ENCODE peak calls at places on chromosomes 6 and 20, in six cellular contexts. H is A549, V is transverse colon, D is sigmoid colon, J is ovary, E is tibial nerve. C is an unnamed sample.

GRCh38 chr6:53103993-53104675 is 38.9 kb downstream of the FBXO9 start:
- DNase-seq in H (no peak), V (no peak), D (no peak), J (no peak), E (no peak), C (no peak)

GRCh38 chr6:112785408-112785807 is 438.3 kb downstream of the RFPL4B start:
- DNase-seq in H (no peak), V (no peak), D (no peak), J (no peak), E (no peak), C (no peak)

GRCh38 chr20:53077373-53078205 is 105.4 kb downstream of the TSHZ2 start:
- DNase-seq in H (no peak), V (no peak), D (no peak), J (no peak), E (peak; percentile 38), C (no peak)

GRCh38 chr6:24554474-24554873 is 59.7 kb downstream of the ALDH5A1 start:
- DNase-seq in H (no peak), V (no peak), D (no peak), J (no peak), E (no peak), C (no peak)

GRCh38 chr6:39466664-39467063 is 144.2 kb upstream of the KCNK16 start:
- DNase-seq in H (no peak), V (peak; percentile 67), D (no peak), J (no peak), E (no peak), C (no peak)

GRCh38 chr6:38443341-38443740 is 196.4 kb downstream of the BTBD9 start:
- DNase-seq in H (no peak), V (no peak), D (no peak), J (no peak), E (no peak), C (no peak)

GRCh38 chr20:37379967-37380828 is 34.3 kb downstream of the SRC start:
- DNase-seq in H (peak; percentile 44), V (no peak), D (peak; percentile 43), J (peak; percentile 43), E (no peak), C (no peak)

GRCh38 chr6:47924001-47924400 is 142.2 kb downstream of the OPN5 start:
- DNase-seq in H (no peak), V (no peak), D (no peak), J (no peak), E (no peak), C (no peak)

GRCh38 chr6:118277631-118278030 is 270.5 kb upstream of the PLN start:
- DNase-seq in H (no peak), V (no peak), D (no peak), J (no peak), E (no peak), C (no peak)

GRCh38 chr6:146543211-146543939 is at the start of gene RAB32:
- DNase-seq in H (peak; percentile 50), V (peak; percentile 93), D (peak; percentile 96), J (peak; percentile 94), E (peak; percentile 80), C (peak; percentile 93)

GRCh38 chr6:111632468-111633247 is 27.0 kb upstream of the TRAF3IP2 start:
- DNase-seq in H (no peak), V (no peak), D (no peak), J (no peak), E (no peak), C (no peak)

GRCh38 chr6:123415844-123416468 is 220.8 kb downstream of the TRDN start:
- DNase-seq in H (peak; percentile 0), V (peak; percentile 13), D (no peak), J (no peak), E (peak; percentile 82), C (no peak)

GRCh38 chr20:24705486-24705885 is 236.1 kb downstream of the SYNDIG1 start:
- DNase-seq in H (no peak), V (no peak), D (no peak), J (no peak), E (no peak), C (no peak)

GRCh38 chr6:39426057-39426592 is 103.6 kb upstream of the KCNK16 start:
- DNase-seq in H (peak; percentile 8), V (no peak), D (no peak), J (no peak), E (no peak), C (no peak)

GRCh38 chr6:40629463-40629862 is 42.3 kb upstream of the LRFN2 start:
- DNase-seq in H (no peak), V (no peak), D (no peak), J (no peak), E (no peak), C (no peak)

GRCh38 chr20:61311656-61312387 is 59.8 kb downstream of the CDH4 start:
- DNase-seq in H (no peak), V (no peak), D (no peak), J (no peak), E (no peak), C (no peak)

GRCh38 chr20:9214676-9215075 is 145.8 kb downstream of the PLCB4 start:
- DNase-seq in H (no peak), V (no peak), D (no peak), J (no peak), E (no peak), C (no peak)

GRCh38 chr6:134470090-134470975 is 152.4 kb upstream of the SGK1 start:
- DNase-seq in H (no peak), V (no peak), D (no peak), J (no peak), E (no peak), C (no peak)

GRCh38 chr6:134466751-134467525 is 149.0 kb upstream of the SGK1 start:
- DNase-seq in H (peak; percentile 18), V (no peak), D (no peak), J (no peak), E (no peak), C (no peak)

GRCh38 chr6:134458857-134459657 is 141.1 kb upstream of the SGK1 start:
- DNase-seq in H (no peak), V (no peak), D (no peak), J (no peak), E (no peak), C (no peak)

GRCh38 chr6:134468633-134469032 is 150.7 kb upstream of the SGK1 start:
- DNase-seq in H (no peak), V (no peak), D (no peak), J (no peak), E (no peak), C (no peak)

GRCh38 chr6:134464690-134465411 is 146.9 kb upstream of the SGK1 start:
- DNase-seq in H (peak; percentile 15), V (no peak), D (no peak), J (no peak), E (no peak), C (no peak)
- TF ChIP-seq EP300 in H (no peak), V (no peak), D (no peak), J (no peak), E (no peak), C (no peak)

DNA sequence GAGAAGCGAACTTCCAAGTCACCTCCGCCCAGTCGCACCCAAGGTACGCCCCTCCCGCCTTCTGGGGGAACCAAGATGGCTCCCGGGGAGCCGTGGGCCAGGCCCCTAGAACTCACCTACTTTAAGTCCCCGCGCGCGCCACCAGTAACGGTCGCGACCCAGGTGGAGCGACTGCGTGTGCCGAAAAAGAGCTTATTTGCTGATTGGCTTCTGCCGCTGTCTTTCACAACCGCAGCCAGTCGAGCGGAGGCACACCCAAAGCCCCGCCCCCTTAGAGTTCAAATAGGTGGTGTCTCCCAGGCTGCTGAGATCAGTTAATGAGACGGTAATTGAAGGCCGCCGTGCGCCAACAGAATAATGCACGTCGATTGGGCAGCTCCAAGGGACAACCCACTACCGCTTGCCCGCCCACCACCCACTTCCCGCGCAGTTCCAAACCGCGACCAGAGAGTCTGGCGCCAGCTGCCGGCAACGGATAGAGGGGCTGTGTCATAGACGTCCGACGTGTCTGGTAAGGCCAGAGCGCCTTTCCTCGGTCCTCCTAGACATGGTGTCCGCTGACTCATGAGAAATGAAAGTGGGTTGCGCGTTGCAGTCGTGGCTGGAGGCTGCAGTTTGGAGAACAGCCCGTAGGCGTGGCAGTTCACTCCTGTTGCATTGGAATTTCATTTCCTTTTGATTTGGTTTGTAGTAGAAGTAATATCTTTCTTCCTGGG is at the start of gene MDC1:
- DNase-seq in H (peak; percentile 84), V (peak; percentile 99), D (peak; percentile 100), J (peak; percentile 99), E (peak; percentile 99), C (peak; percentile 100)
- TF ChIP-seq EP300 in H (no peak), V (no peak), D (peak; percentile 44), J (peak; percentile 78), E (peak; percentile 75), C (no peak)

GRCh38 chr6:107101211-107101610 is 14.1 kb downstream of the BEND3 start:
- DNase-seq in H (no peak), V (no peak), D (no peak), J (no peak), E (no peak), C (no peak)

GRCh38 chr6:107102414-107102805 is 12.9 kb downstream of the BEND3 start:
- DNase-seq in H (no peak), V (no peak), D (peak; percentile 20), J (no peak), E (no peak), C (no peak)

GRCh38 chr6:107105511-107106116 is 9.7 kb downstream of the BEND3 start:
- DNase-seq in H (no peak), V (no peak), D (no peak), J (no peak), E (no peak), C (peak; percentile 70)

GRCh38 chr6:107101661-107102413 is 13.5 kb downstream of the BEND3 start:
- DNase-seq in H (no peak), V (no peak), D (peak; percentile 5), J (no peak), E (no peak), C (no peak)

DNA sequence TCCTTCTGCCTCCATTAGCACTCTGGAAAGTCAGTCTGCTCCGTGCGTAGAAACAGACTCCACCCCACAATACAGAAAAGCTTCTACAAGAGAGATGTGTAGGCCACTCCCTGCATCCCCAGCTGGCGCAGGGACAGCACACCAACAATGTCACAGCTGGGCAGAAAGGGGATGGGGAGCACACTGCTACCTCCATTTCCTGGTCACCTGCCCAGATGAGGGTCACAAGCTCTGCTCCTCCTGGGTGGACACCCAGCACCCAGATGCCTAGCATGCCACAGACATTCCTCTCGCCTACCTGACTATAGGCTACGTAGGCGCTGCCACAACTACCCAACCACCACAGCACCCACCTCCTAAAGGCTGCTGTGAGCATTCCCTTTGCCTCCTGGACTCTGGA is 12.2 kb downstream of the BEND3 start:
- DNase-seq in H (no peak), V (no peak), D (no peak), J (no peak), E (no peak), C (peak; percentile 31)
- TF ChIP-seq EP300 in H (no peak), V (no peak), D (no peak), J (no peak), E (no peak), C (no peak)

DNA sequence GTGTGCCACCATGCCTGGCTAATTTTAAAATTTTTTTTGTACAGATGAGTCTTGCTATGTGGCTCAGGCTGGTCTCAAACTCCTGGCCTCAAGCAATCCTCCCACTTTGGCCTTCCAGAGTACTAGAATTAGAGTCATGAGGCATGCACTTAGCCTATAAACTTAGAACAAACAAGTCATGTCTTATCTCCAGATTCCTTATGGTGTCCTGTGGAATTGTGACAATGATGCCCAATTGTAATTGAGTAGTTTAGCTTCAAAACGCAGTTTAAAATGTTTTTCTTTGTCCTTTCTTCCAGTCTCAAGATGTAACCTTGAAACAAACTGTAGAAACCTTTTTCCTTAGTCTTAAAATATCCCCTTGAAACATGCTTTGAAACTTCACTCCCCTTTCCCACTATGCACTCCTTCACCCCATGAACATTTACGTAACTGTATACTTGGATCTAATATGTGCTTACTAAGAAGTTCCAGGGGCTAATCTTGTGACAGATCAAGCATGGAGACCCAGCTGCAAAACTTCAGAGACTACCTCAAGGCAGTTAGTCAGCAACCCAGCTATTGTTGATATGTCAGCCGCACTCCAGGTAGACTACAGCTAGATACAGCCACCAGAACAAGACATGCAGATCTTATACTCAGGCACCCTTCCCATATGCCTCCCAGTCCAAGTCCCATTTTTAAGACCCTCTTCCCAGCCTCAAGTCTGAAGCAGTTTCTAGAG is 46.2 kb downstream of the MAN1A1 start:
- DNase-seq in H (no peak), V (no peak), D (no peak), J (no peak), E (no peak), C (no peak)
- TF ChIP-seq EP300 in H (no peak), V (no peak), D (no peak), J (no peak), E (no peak), C (no peak)